ENCODE peak calls at places on chromosomes 6 and 20, in four cellular contexts. V is lower leg skin; X is astrocyte of the spinal cord; L is CD4-positive, CD25-positive, alpha-beta regulatory T cell. W is an unnamed sample.
A peak's percentile ranks its signal among the peaks of the same experiment; 100 is the strongest.

GRCh38 chr6:33192671-33193602 is 670 bp upstream of the COL11A2 start:
- DNase-seq in V (no peak), X (no peak), L (no peak), W (no peak)

GRCh38 chr6:142605922-142606321 is 304.1 kb downstream of the ADGRG6 start:
- DNase-seq in V (no peak), X (peak; percentile 57), L (no peak), W (no peak)

GRCh38 chr6:69957990-69958559 is 91.7 kb downstream of the COL19A1 start:
- DNase-seq in V (no peak), X (peak; percentile 11), L (no peak), W (no peak)

GRCh38 chr6:166957087-166957804 is 896 bp upstream of the RNASET2 start:
- DNase-seq in V (peak; percentile 89), X (no peak), L (peak; percentile 72), W (no peak)

GRCh38 chr6:72530750-72531149 is 91.1 kb upstream of the KCNQ5 start:
- DNase-seq in V (no peak), X (no peak), L (no peak), W (no peak)

GRCh38 chr6:79512014-79512413 is 25.2 kb downstream of the LCA5 start:
- DNase-seq in V (no peak), X (no peak), L (no peak), W (no peak)

GRCh38 chr6:6543181-6543879 is 45.2 kb upstream of the LY86 start:
- DNase-seq in V (no peak), X (no peak), L (no peak), W (no peak)

GRCh38 chr6:1144842-1145755 is 166.8 kb upstream of the FOXQ1 start:
- DNase-seq in V (no peak), X (peak; percentile 77), L (no peak), W (no peak)

GRCh38 chr6:83824388-83824801 is 28.8 kb upstream of the RIPPLY2 start:
- DNase-seq in V (no peak), X (peak; percentile 13), L (no peak), W (no peak)

GRCh38 chr6:5979650-5980427 is 26.9 kb downstream of the NRN1 start:
- DNase-seq in V (no peak), X (no peak), L (no peak), W (no peak)

GRCh38 chr6:164856138-164856537 is 453.3 kb downstream of the C6orf118 start:
- DNase-seq in V (no peak), X (no peak), L (no peak), W (no peak)

GRCh38 chr6:95242560-95242959 is 334.8 kb upstream of the MANEA start:
- DNase-seq in V (no peak), X (no peak), L (no peak), W (no peak)

GRCh38 chr6:154412106-154412820 is 55.7 kb upstream of the IPCEF1 start:
- DNase-seq in V (no peak), X (no peak), L (no peak), W (no peak)

GRCh38 chr6:154408906-154409500 is 52.4 kb upstream of the IPCEF1 start:
- DNase-seq in V (peak; percentile 74), X (peak; percentile 65), L (no peak), W (no peak)

GRCh38 chr6:154410215-154410614 is 53.6 kb upstream of the IPCEF1 start:
- DNase-seq in V (no peak), X (no peak), L (no peak), W (no peak)

GRCh38 chr6:154410619-154411044 is 54.0 kb upstream of the IPCEF1 start:
- DNase-seq in V (no peak), X (peak; percentile 98), L (peak; percentile 50), W (no peak)

DNA sequence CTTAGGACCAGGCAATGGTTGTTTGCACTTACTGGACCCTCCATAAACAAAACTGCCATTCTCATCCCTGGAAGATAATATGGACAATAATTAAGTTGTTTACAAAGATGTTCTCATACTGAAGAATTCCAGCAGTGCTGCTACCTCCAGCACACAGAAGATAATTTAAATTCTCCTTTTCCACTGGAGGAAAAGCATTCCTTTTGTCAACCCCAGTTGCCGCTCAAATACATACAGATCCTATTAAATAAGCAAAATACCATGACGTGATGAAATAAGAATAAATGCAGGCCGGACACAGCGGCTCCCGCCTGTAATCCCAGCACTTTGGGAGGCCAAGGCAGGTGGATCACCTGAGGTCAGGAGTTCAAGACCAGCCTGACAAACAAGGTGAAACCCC is 54.5 kb upstream of the IPCEF1 start:
- DNase-seq in V (no peak), X (no peak), L (no peak), W (no peak)
- H3K4me3 ChIP-seq in V (no peak overlapping the region), X (no peak overlapping the region), L (no peak overlapping the region), W (no peak overlapping the region)

GRCh38 chr20:53737404-53738038 is 143.9 kb upstream of the ZNF217 start:
- DNase-seq in V (no peak), X (no peak), L (no peak), W (no peak)
- H3K4me3 ChIP-seq in V (no peak overlapping the region), X (no peak overlapping the region), L (no peak overlapping the region), W (no peak overlapping the region)

GRCh38 chr20:35146922-35147574 is at the start of gene EDEM2:
- DNase-seq in V (peak; percentile 98), X (peak; percentile 96), L (peak; percentile 96), W (peak; percentile 92)

GRCh38 chr20:35144694-35145093 is 2.4 kb downstream of the EDEM2 start:
- DNase-seq in V (peak; percentile 29), X (no peak), L (no peak), W (no peak)

GRCh38 chr20:35146299-35146921 is 726 bp downstream of the EDEM2 start:
- DNase-seq in V (peak; percentile 85), X (peak; percentile 5), L (no peak), W (peak; percentile 12)

GRCh38 chr20:35145141-35145564 is 2.0 kb downstream of the EDEM2 start:
- DNase-seq in V (peak; percentile 20), X (peak; percentile 56), L (peak; percentile 64), W (no peak)
- H3K4me3 ChIP-seq in V (no peak overlapping the region), X (no peak overlapping the region), L (peak overlapping the region; percentile 8), W (no peak overlapping the region)

GRCh38 chr6:62285612-62286469 is at the start of gene KHDRBS2:
- DNase-seq in V (peak; percentile 89), X (no peak), L (no peak), W (no peak)

GRCh38 chr6:62286470-62286843 is 432 bp upstream of the KHDRBS2 start:
- DNase-seq in V (no peak), X (no peak), L (no peak), W (no peak)

GRCh38 chr6:62283359-62283758 is 2.7 kb downstream of the KHDRBS2 start:
- DNase-seq in V (no peak), X (no peak), L (no peak), W (no peak)

GRCh38 chr6:62283828-62284411 is 2.1 kb downstream of the KHDRBS2 start:
- DNase-seq in V (no peak), X (peak; percentile 1), L (peak; percentile 6), W (no peak)

GRCh38 chr6:62284725-62285124 is 1.3 kb downstream of the KHDRBS2 start:
- DNase-seq in V (no peak), X (no peak), L (no peak), W (no peak)
- H3K4me3 ChIP-seq in V (no peak overlapping the region), X (no peak overlapping the region), L (no peak overlapping the region), W (no peak overlapping the region)